ENCODE peak calls at places on chromosomes 13 and 19, in eight cellular contexts. One of them, this sample, is unnamed.

GRCh38 chr13:50370303-50370950 is 355.2 kb downstream of the KCNRG start:
- DNase-seq in GM12878: peak; percentile 38
- DNase-seq in tibial nerve: no peak
- DNase-seq in A549: no peak
- DNase-seq in stomach: no peak
- DNase-seq in ovary: no peak
- DNase-seq in H1: no peak
- DNase-seq in K562: no peak
- DNase-seq in this sample: no peak

GRCh38 chr19:917323-918151 is at the start of gene KISS1R:
- DNase-seq in GM12878: no peak
- DNase-seq in tibial nerve: no peak
- DNase-seq in A549: peak; percentile 59
- DNase-seq in stomach: peak; percentile 44
- DNase-seq in ovary: no peak
- DNase-seq in H1: peak; percentile 91
- DNase-seq in K562: peak; percentile 81
- DNase-seq in this sample: no peak

GRCh38 chr13:28022848-28023518 is 34.5 kb upstream of the URAD start:
- DNase-seq in GM12878: no peak
- DNase-seq in tibial nerve: no peak
- DNase-seq in A549: no peak
- DNase-seq in stomach: no peak
- DNase-seq in ovary: no peak
- DNase-seq in H1: peak; percentile 58
- DNase-seq in K562: no peak
- DNase-seq in this sample: no peak

GRCh38 chr13:26583662-26584061 is 26.2 kb downstream of the WASF3 start:
- DNase-seq in GM12878: no peak
- DNase-seq in tibial nerve: no peak
- DNase-seq in A549: no peak
- DNase-seq in stomach: no peak
- DNase-seq in ovary: no peak
- DNase-seq in H1: no peak
- DNase-seq in K562: no peak
- DNase-seq in this sample: no peak

GRCh38 chr19:32914879-32915278 is 45.3 kb upstream of the SLC7A9 start:
- DNase-seq in GM12878: no peak
- DNase-seq in tibial nerve: no peak
- DNase-seq in A549: no peak
- DNase-seq in stomach: no peak
- DNase-seq in ovary: no peak
- DNase-seq in H1: no peak
- DNase-seq in K562: no peak
- DNase-seq in this sample: no peak

GRCh38 chr19:56476671-56477428 is at the start of gene ZNF667:
- DNase-seq in GM12878: no peak
- DNase-seq in tibial nerve: peak; percentile 16
- DNase-seq in A549: no peak
- DNase-seq in stomach: no peak
- DNase-seq in ovary: no peak
- DNase-seq in H1: no peak
- DNase-seq in K562: no peak
- DNase-seq in this sample: no peak

GRCh38 chr19:10404888-10405808 is 1.8 kb upstream of the CDC37 start:
- DNase-seq in GM12878: no peak
- DNase-seq in tibial nerve: no peak
- DNase-seq in A549: no peak
- DNase-seq in stomach: no peak
- DNase-seq in ovary: no peak
- DNase-seq in H1: no peak
- DNase-seq in K562: no peak
- DNase-seq in this sample: no peak

GRCh38 chr19:39407644-39408391 is 1.2 kb downstream of the ZFP36 start:
- DNase-seq in GM12878: no peak
- DNase-seq in tibial nerve: no peak
- DNase-seq in A549: peak; percentile 60
- DNase-seq in stomach: peak; percentile 76
- DNase-seq in ovary: peak; percentile 60
- DNase-seq in H1: peak; percentile 54
- DNase-seq in K562: no peak
- DNase-seq in this sample: peak; percentile 84

GRCh38 chr13:37995052-37995451 is 125.5 kb upstream of the TRPC4 start:
- DNase-seq in GM12878: no peak
- DNase-seq in tibial nerve: no peak
- DNase-seq in A549: no peak
- DNase-seq in stomach: no peak
- DNase-seq in ovary: no peak
- DNase-seq in H1: no peak
- DNase-seq in K562: no peak
- DNase-seq in this sample: no peak

GRCh38 chr19:5125797-5126497 is 157.0 kb downstream of the KDM4B start:
- DNase-seq in GM12878: no peak
- DNase-seq in tibial nerve: no peak
- DNase-seq in A549: no peak
- DNase-seq in stomach: no peak
- DNase-seq in ovary: no peak
- DNase-seq in H1: peak; percentile 67
- DNase-seq in K562: no peak
- DNase-seq in this sample: no peak

GRCh38 chr13:43475135-43475534 is 311.6 kb downstream of the ENOX1 start:
- DNase-seq in GM12878: no peak
- DNase-seq in tibial nerve: no peak
- DNase-seq in A549: no peak
- DNase-seq in stomach: no peak
- DNase-seq in ovary: peak; percentile 28
- DNase-seq in H1: no peak
- DNase-seq in K562: no peak
- DNase-seq in this sample: no peak

GRCh38 chr19:1970806-1971502 is 30.0 kb downstream of the CSNK1G2 start:
- DNase-seq in GM12878: no peak
- DNase-seq in tibial nerve: no peak
- DNase-seq in A549: no peak
- DNase-seq in stomach: no peak
- DNase-seq in ovary: no peak
- DNase-seq in H1: no peak
- DNase-seq in K562: no peak
- DNase-seq in this sample: no peak

DNA sequence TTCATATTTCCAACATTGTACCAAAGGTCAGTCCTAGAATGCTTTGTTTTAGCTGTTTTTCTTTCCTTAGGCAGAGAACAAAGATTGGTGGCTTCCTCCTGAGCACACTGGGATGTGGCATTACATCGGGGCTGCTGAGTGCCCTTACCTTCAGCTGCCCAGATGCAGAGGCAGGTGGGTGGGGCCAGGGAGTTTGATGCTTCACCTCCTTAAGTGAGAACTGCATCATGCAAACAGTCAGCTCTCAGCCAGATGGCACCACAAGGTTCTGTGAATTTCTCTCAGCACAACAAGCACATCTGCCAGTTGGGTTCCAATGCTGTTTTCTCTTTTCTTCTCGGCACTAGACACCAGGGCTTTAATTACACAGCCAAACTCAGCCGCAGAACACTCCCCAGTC is 87.4 kb upstream of the UBL3 start:
- DNase-seq in GM12878: no peak
- DNase-seq in tibial nerve: no peak
- DNase-seq in A549: no peak
- DNase-seq in stomach: no peak
- DNase-seq in ovary: no peak
- DNase-seq in H1: no peak
- DNase-seq in K562: no peak
- DNase-seq in this sample: no peak
- TF ChIP-seq EP300 in GM12878: no peak
- TF ChIP-seq EP300 in tibial nerve: no peak
- TF ChIP-seq EP300 in A549: no peak
- TF ChIP-seq EP300 in stomach: no peak
- TF ChIP-seq EP300 in ovary: no peak
- TF ChIP-seq EP300 in H1: no peak
- TF ChIP-seq EP300 in K562: no peak
- TF ChIP-seq EP300 in this sample: no peak

GRCh38 chr13:110961959-110962358 is 47.1 kb upstream of the ANKRD10 start:
- DNase-seq in GM12878: no peak
- DNase-seq in tibial nerve: no peak
- DNase-seq in A549: no peak
- DNase-seq in stomach: no peak
- DNase-seq in ovary: no peak
- DNase-seq in H1: no peak
- DNase-seq in K562: no peak
- DNase-seq in this sample: no peak

GRCh38 chr13:110963554-110963970 is 48.7 kb upstream of the ANKRD10 start:
- DNase-seq in GM12878: no peak
- DNase-seq in tibial nerve: no peak
- DNase-seq in A549: no peak
- DNase-seq in stomach: no peak
- DNase-seq in ovary: no peak
- DNase-seq in H1: no peak
- DNase-seq in K562: no peak
- DNase-seq in this sample: no peak

GRCh38 chr13:110965755-110966134 is 50.9 kb upstream of the ANKRD10 start:
- DNase-seq in GM12878: no peak
- DNase-seq in tibial nerve: no peak
- DNase-seq in A549: no peak
- DNase-seq in stomach: no peak
- DNase-seq in ovary: no peak
- DNase-seq in H1: no peak
- DNase-seq in K562: no peak
- DNase-seq in this sample: no peak

GRCh38 chr13:110964229-110965037 is 49.6 kb upstream of the ANKRD10 start:
- DNase-seq in GM12878: no peak
- DNase-seq in tibial nerve: no peak
- DNase-seq in A549: no peak
- DNase-seq in stomach: no peak
- DNase-seq in ovary: no peak
- DNase-seq in H1: no peak
- DNase-seq in K562: peak; percentile 79
- DNase-seq in this sample: no peak

DNA sequence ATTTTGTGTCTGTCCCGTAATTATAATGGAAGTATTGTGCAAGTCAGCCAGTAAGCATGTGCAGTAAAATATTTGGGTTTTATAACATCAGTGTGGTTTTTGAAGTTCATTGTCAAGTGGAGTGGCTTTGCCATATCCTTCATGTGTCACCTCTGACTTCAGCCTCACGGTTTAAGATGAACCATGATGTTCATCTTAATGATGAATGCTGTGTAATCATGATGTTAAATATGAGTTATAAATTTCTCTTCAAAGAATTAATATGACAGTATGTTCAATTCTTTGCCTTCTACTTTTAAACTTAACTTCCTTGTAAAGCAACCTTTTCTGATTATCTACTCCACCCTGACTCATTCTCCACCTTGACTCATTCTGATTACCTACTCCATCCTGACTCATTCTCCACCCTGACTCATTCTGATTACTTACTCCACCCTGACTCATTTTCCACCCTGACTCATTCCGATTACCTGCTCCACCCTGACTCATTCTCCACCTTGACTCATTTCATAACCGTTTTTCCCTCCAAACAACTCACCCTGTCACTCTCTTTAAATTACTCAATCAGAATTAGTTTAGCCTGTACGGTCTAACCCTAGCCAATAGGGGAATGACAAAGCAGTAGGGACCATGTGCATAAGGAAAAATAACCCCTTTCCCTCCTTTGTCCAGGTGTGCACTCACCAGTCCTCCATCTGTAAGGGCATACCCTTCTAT is 50.3 kb upstream of the ANKRD10 start:
- DNase-seq in GM12878: peak; percentile 79
- DNase-seq in tibial nerve: no peak
- DNase-seq in A549: peak; percentile 90
- DNase-seq in stomach: no peak
- DNase-seq in ovary: no peak
- DNase-seq in H1: no peak
- DNase-seq in K562: peak; percentile 46
- DNase-seq in this sample: no peak
- H3K9me3 ChIP-seq in GM12878: peaks cover 7% of the 10 kb centered on the region
- H3K9me3 ChIP-seq in tibial nerve: peaks cover 9% of the 10 kb centered on the region
- H3K9me3 ChIP-seq in A549: no peaks in the 10 kb centered on the region
- H3K9me3 ChIP-seq in stomach: peaks cover 4% of the 10 kb centered on the region
- H3K9me3 ChIP-seq in ovary: peaks cover 8% of the 10 kb centered on the region
- H3K9me3 ChIP-seq in H1: peaks cover 32% of the 10 kb centered on the region
- H3K9me3 ChIP-seq in K562: peaks cover 5% of the 10 kb centered on the region
- H3K9me3 ChIP-seq in this sample: peaks cover 17% of the 10 kb centered on the region

DNA sequence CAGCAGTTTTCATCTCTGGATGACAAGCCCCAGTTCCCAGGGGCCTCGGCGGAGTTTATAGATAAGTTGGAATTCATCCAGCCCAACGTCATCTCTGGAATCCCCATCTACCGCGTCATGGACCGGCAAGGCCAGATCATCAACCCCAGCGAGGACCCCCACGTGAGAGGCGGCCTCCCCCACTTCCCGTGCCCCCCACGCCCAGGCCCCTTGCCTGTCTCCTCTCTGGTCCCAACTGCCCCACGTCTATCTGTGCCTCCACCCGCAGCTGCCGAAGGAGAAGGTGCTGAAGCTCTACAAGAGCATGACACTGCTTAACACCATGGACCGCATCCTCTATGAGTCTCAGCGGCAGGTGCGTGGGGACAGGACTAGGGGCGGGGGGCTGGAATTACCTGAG is 13.0 kb downstream of the BCKDHA start:
- DNase-seq in GM12878: no peak
- DNase-seq in tibial nerve: no peak
- DNase-seq in A549: no peak
- DNase-seq in stomach: no peak
- DNase-seq in ovary: no peak
- DNase-seq in H1: no peak
- DNase-seq in K562: no peak
- DNase-seq in this sample: no peak
- H3K4me1 ChIP-seq in GM12878: peaks cover 18% of the 10 kb centered on the region
- H3K4me1 ChIP-seq in tibial nerve: peaks cover 9% of the 10 kb centered on the region
- H3K4me1 ChIP-seq in A549: peaks cover 12% of the 10 kb centered on the region
- H3K4me1 ChIP-seq in stomach: peaks cover 20% of the 10 kb centered on the region
- H3K4me1 ChIP-seq in ovary: no peaks in the 10 kb centered on the region
- H3K4me1 ChIP-seq in H1: peaks cover 3% of the 10 kb centered on the region
- H3K4me1 ChIP-seq in K562: peaks cover 7% of the 10 kb centered on the region
- H3K4me1 ChIP-seq in this sample: peaks cover 24% of the 10 kb centered on the region

DNA sequence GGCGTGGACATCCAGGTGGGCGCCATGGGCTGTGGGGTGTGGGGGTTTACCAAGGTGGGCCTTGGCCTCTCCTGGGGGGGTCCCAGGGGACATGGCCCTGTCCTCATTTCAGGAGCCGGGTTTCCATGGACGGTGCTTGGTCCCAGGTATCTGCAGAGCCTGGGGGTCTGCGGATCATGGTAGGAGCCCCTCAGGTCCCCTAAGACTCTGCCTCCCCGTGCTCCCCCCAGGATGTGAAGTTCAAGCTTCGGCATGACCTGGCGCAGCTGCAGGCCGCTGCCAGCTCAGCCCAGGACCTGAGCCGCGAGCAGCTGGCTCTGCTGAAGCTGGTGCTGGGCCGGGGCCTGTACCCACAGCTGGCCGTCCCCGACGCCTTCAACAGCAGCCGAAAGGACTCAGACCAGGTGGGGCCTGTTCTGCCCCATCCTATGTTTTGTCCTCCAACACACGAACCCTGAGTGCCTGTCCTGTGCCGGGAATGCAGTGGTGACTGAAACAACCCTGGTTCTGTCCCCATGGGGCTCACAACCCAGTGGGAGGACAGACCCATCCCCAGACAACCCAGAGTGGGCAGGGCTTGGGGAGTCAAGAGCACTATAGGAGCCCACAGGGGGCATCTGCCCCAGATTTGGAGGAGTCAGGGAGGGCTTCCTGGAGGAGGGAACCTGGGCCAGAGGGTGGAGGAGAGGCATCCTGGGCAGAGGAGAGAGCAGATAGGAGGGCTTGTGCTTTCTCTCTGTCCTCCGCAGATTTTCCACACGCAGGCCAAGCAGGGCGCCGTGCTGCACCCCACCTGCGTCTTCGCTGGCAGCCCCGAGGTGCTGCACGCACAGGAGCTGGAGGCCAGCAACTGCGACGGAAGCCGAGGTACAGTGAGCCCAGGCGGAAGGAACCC is 26.8 kb downstream of the DHX34 start:
- DNase-seq in GM12878: no peak
- DNase-seq in tibial nerve: no peak
- DNase-seq in A549: no peak
- DNase-seq in stomach: no peak
- DNase-seq in ovary: no peak
- DNase-seq in H1: no peak
- DNase-seq in K562: no peak
- DNase-seq in this sample: no peak
- TF ChIP-seq EP300 in GM12878: no peak
- TF ChIP-seq EP300 in tibial nerve: no peak
- TF ChIP-seq EP300 in A549: no peak
- TF ChIP-seq EP300 in stomach: no peak
- TF ChIP-seq EP300 in ovary: no peak
- TF ChIP-seq EP300 in H1: no peak
- TF ChIP-seq EP300 in K562: no peak
- TF ChIP-seq EP300 in this sample: no peak

This sample was measured in sigmoid colon.